ENCODE peak calls at places on chromosomes 4 and X, in six cellular contexts. Y is ovary, T is Ammon's horn, R is NCI-H2107, X is pancreas, K is kidney. N is an unnamed sample.

GRCh38 chr4:162727232-162727631 is 439.5 kb downstream of the NAF1 start:
- DNase-seq in R (no peak), Y (no peak), T (no peak), K (no peak), X (no peak), N (no peak)

GRCh38 chr4:41573458-41574129 is 35.6 kb downstream of the LIMCH1 start:
- DNase-seq in Y (no peak), K (no peak), X (no peak), T (no peak), R (no peak), N (no peak)

GRCh38 chr4:110164251-110164650 is 34.2 kb downstream of the ELOVL6 start:
- DNase-seq in K (no peak), X (no peak), R (no peak), Y (no peak), T (no peak), N (no peak)

GRCh38 chrX:151416521-151417048 is 19.6 kb downstream of the VMA21 start:
- DNase-seq in T (no peak), X (no peak), R (no peak), K (no peak), Y (no peak), N (no peak)

GRCh38 chr4:139229534-139230039 is 50.4 kb downstream of the MGARP start:
- DNase-seq in K (no peak), T (peak; percentile 73), Y (no peak), R (no peak), X (no peak), N (no peak)

GRCh38 chrX:46279925-46280313 is 265.3 kb downstream of the ZNF674 start:
- DNase-seq in X (no peak), T (no peak), R (no peak), K (no peak), Y (no peak), N (no peak)

GRCh38 chrX:10156199-10157031 is at the start of gene CLCN4:
- DNase-seq in Y (peak; percentile 22), X (peak; percentile 82), R (no peak), K (peak; percentile 89), T (peak; percentile 79), N (no peak)

GRCh38 chrX:154596290-154596929 is 11.5 kb downstream of the CTAG1A start:
- DNase-seq in K (peak; percentile 80), R (no peak), Y (no peak), T (peak; percentile 2), X (peak; percentile 35), N (no peak)

GRCh38 chrX:150899191-150899757 is 806 bp upstream of the CD99L2 start:
- DNase-seq in X (peak; percentile 65), T (peak; percentile 54), R (peak; percentile 4), Y (peak; percentile 8), K (peak; percentile 79), N (peak; percentile 21)

GRCh38 chr4:130808492-130808891 is 1712.5 kb downstream of the C4orf33 start:
- DNase-seq in K (no peak), Y (no peak), X (no peak), R (no peak), T (peak; percentile 9), N (no peak)

GRCh38 chrX:109995155-109995554 is 7.8 kb upstream of the TMEM164 start:
- DNase-seq in K (no peak), R (no peak), Y (no peak), X (no peak), T (no peak), N (no peak)

GRCh38 chr4:140152015-140152703 is 1.8 kb downstream of the MAML3 start:
- DNase-seq in X (peak; percentile 73), K (peak; percentile 90), Y (peak; percentile 84), R (peak; percentile 55), T (peak; percentile 42), N (peak; percentile 68)

GRCh38 chr4:5389756-5390155 is 318.6 kb downstream of the EVC2 start:
- DNase-seq in T (no peak), K (no peak), X (no peak), Y (no peak), R (no peak), N (no peak)

GRCh38 chrX:24767557-24767956 is 73.8 kb downstream of the POLA1 start:
- DNase-seq in R (no peak), X (no peak), Y (no peak), T (no peak), K (no peak), N (no peak)

GRCh38 chr4:114318309-114318708 is 280.3 kb upstream of the UGT8 start:
- DNase-seq in R (no peak), K (no peak), T (no peak), X (no peak), Y (no peak), N (no peak)